ENCODE peak calls at places on chromosomes 16 and 17, in six cellular contexts. One of them, this sample, is unnamed.
A peak's percentile ranks its signal among the peaks of the same experiment; 100 is the strongest.

GRCh38 chr16:11403534-11403795 is 58.2 kb downstream of the RMI2 start:
- DNase-seq in SW 1271: no peak
- DNase-seq in GM10248: no peak
- DNase-seq in activated T-helper 9 cell treated with anti-CD3 and anti-CD28 coated beads, Interleukin-2, amount 50 U/mL, for 16 hours: no peak
- DNase-seq in psoas muscle: no peak
- DNase-seq in NCI-H1417 treated with DMSO at 0.1 percent for 48 hours: no peak
- DNase-seq in this sample: no peak

GRCh38 chr16:72198641-72199250 is 26.8 kb upstream of the PMFBP1 start:
- DNase-seq in GM10248: no peak
- DNase-seq in psoas muscle: no peak
- DNase-seq in NCI-H1417 treated with DMSO at 0.1 percent for 48 hours: no peak
- DNase-seq in SW 1271: no peak
- DNase-seq in activated T-helper 9 cell treated with anti-CD3 and anti-CD28 coated beads, Interleukin-2, amount 50 U/mL, for 16 hours: no peak
- DNase-seq in this sample: no peak

GRCh38 chr17:49928826-49929475 is 40.0 kb upstream of the DLX4 start:
- DNase-seq in GM10248: no peak
- DNase-seq in SW 1271: peak; percentile 16
- DNase-seq in activated T-helper 9 cell treated with anti-CD3 and anti-CD28 coated beads, Interleukin-2, amount 50 U/mL, for 16 hours: no peak
- DNase-seq in NCI-H1417 treated with DMSO at 0.1 percent for 48 hours: no peak
- DNase-seq in psoas muscle: no peak
- DNase-seq in this sample: peak; percentile 70

GRCh38 chr17:33294994-33295393 is 1.9 kb upstream of the ASIC2 start:
- DNase-seq in psoas muscle: no peak
- DNase-seq in SW 1271: no peak
- DNase-seq in activated T-helper 9 cell treated with anti-CD3 and anti-CD28 coated beads, Interleukin-2, amount 50 U/mL, for 16 hours: no peak
- DNase-seq in GM10248: no peak
- DNase-seq in NCI-H1417 treated with DMSO at 0.1 percent for 48 hours: no peak
- DNase-seq in this sample: no peak

GRCh38 chr17:31105991-31106390 is 11.2 kb downstream of the NF1 start:
- DNase-seq in GM10248: no peak
- DNase-seq in psoas muscle: no peak
- DNase-seq in SW 1271: no peak
- DNase-seq in NCI-H1417 treated with DMSO at 0.1 percent for 48 hours: no peak
- DNase-seq in activated T-helper 9 cell treated with anti-CD3 and anti-CD28 coated beads, Interleukin-2, amount 50 U/mL, for 16 hours: no peak
- DNase-seq in this sample: no peak

GRCh38 chr17:32504166-32504990 is 17.6 kb downstream of the CDK5R1 start:
- DNase-seq in SW 1271: no peak
- DNase-seq in NCI-H1417 treated with DMSO at 0.1 percent for 48 hours: no peak
- DNase-seq in activated T-helper 9 cell treated with anti-CD3 and anti-CD28 coated beads, Interleukin-2, amount 50 U/mL, for 16 hours: no peak
- DNase-seq in psoas muscle: peak; percentile 55
- DNase-seq in GM10248: no peak
- DNase-seq in this sample: peak; percentile 98

GRCh38 chr16:29815032-29815721 is 775 bp upstream of the PAGR1 start:
- DNase-seq in GM10248: no peak
- DNase-seq in activated T-helper 9 cell treated with anti-CD3 and anti-CD28 coated beads, Interleukin-2, amount 50 U/mL, for 16 hours: peak; percentile 50
- DNase-seq in NCI-H1417 treated with DMSO at 0.1 percent for 48 hours: no peak
- DNase-seq in psoas muscle: peak; percentile 41
- DNase-seq in SW 1271: peak; percentile 27
- DNase-seq in this sample: no peak

GRCh38 chr17:44069974-44070454 is 521 bp upstream of the G6PC3 start:
- DNase-seq in activated T-helper 9 cell treated with anti-CD3 and anti-CD28 coated beads, Interleukin-2, amount 50 U/mL, for 16 hours: no peak
- DNase-seq in NCI-H1417 treated with DMSO at 0.1 percent for 48 hours: no peak
- DNase-seq in psoas muscle: no peak
- DNase-seq in GM10248: no peak
- DNase-seq in SW 1271: no peak
- DNase-seq in this sample: no peak

GRCh38 chr17:66415366-66416206 is 113.2 kb downstream of the PRKCA start:
- DNase-seq in NCI-H1417 treated with DMSO at 0.1 percent for 48 hours: no peak
- DNase-seq in psoas muscle: no peak
- DNase-seq in activated T-helper 9 cell treated with anti-CD3 and anti-CD28 coated beads, Interleukin-2, amount 50 U/mL, for 16 hours: no peak
- DNase-seq in SW 1271: no peak
- DNase-seq in GM10248: no peak
- DNase-seq in this sample: no peak

GRCh38 chr17:19726615-19727376 is 10.4 kb upstream of the SLC47A2 start:
- DNase-seq in NCI-H1417 treated with DMSO at 0.1 percent for 48 hours: no peak
- DNase-seq in psoas muscle: no peak
- DNase-seq in SW 1271: no peak
- DNase-seq in activated T-helper 9 cell treated with anti-CD3 and anti-CD28 coated beads, Interleukin-2, amount 50 U/mL, for 16 hours: no peak
- DNase-seq in GM10248: no peak
- DNase-seq in this sample: no peak